ENCODE peak calls at places on chromosomes 6 and 20, in five cellular contexts. I is midbrain; F is HFF-Myc; W is Jurkat, Clone E6-1; N is B cell. U is an unnamed sample.

GRCh38 chr6:120584111-120584760 is 750.0 kb downstream of the TBC1D32 start:
- DNase-seq in I (no peak), F (no peak), W (no peak), N (no peak), U (no peak)

GRCh38 chr6:146361367-146361924 is 182.2 kb upstream of the RAB32 start:
- DNase-seq in I (no peak), F (peak), W (no peak), N (no peak), U (peak)

GRCh38 chr6:45677381-45677992 is 299.8 kb upstream of the SUPT3H start:
- DNase-seq in I (peak), F (no peak), W (peak), N (peak), U (peak)

GRCh38 chr20:25065625-25066338 is 7.8 kb upstream of the ACSS1 start:
- DNase-seq in I (peak), F (no peak), W (no peak), N (peak), U (peak)

GRCh38 chr6:111564482-111564945 is 41.2 kb downstream of the TRAF3IP2 start:
- DNase-seq in I (no peak), F (peak), W (no peak), N (no peak), U (peak)

GRCh38 chr6:113763883-113764282 is 93.3 kb upstream of the MARCKS start:
- DNase-seq in I (no peak), F (no peak), W (no peak), N (no peak), U (no peak)

GRCh38 chr20:58210398-58210747 is 18.1 kb downstream of the ANKRD60 start:
- DNase-seq in I (no peak), F (no peak), W (no peak), N (no peak), U (no peak)

GRCh38 chr20:51480507-51481270 is 61.8 kb downstream of the NFATC2 start:
- DNase-seq in I (no peak), F (no peak), W (no peak), N (no peak), U (no peak)

GRCh38 chr6:156589281-156589680 is 187.9 kb upstream of the ARID1B start:
- DNase-seq in I (no peak), F (no peak), W (no peak), N (no peak), U (no peak)

GRCh38 chr6:80541186-80541585 is 434.7 kb downstream of the BCKDHB start:
- DNase-seq in I (no peak), F (peak), W (no peak), N (no peak), U (no peak)

GRCh38 chr6:99434702-99435530 is 9.8 kb upstream of the PNISR start:
- DNase-seq in I (no peak), F (peak), W (peak), N (peak), U (peak)

GRCh38 chr6:111484655-111484974 is 1.6 kb upstream of the REV3L start:
- DNase-seq in I (peak), F (no peak), W (peak), N (no peak), U (peak)

GRCh38 chr6:228881-229651 is 63.2 kb upstream of the DUSP22 start:
- DNase-seq in I (no peak), F (no peak), W (no peak), N (no peak), U (no peak)